ENCODE peak calls at places on chromosome 5, in nine cellular contexts. E is NCI-H774; B is activated T-cell treated with anti-CD3 and anti-CD28 coated beads for 4 hours; X is tibial artery; A is NCI-H2171; G is K562; F is central memory CD4-positive, alpha-beta T cell; D is GM23248; H is choroid plexus epithelial cell. C is an unnamed sample.

GRCh38 chr5:142685418-142686209 is at the start of gene FGF1:
- DNase-seq in F (no peak), A (no peak), H (peak), E (no peak), B (no peak), X (peak), G (no peak), D (no peak), C (peak)

GRCh38 chr5:135264451-135265445 is 134.3 kb downstream of the MACROH2A1 start:
- DNase-seq in X (no peak), A (no peak), E (no peak), D (no peak), F (no peak), G (no peak), H (peak), B (no peak), C (no peak)

GRCh38 chr5:168579987-168580508 is 880 bp upstream of the PANK3 start:
- DNase-seq in D (peak), X (no peak), F (no peak), B (no peak), H (no peak), E (no peak), G (no peak), A (peak), C (no peak)

GRCh38 chr5:126027149-126027548 is 396.1 kb upstream of the GRAMD2B start:
- DNase-seq in H (no peak), X (no peak), F (no peak), E (no peak), A (no peak), D (no peak), B (no peak), G (no peak), C (no peak)

GRCh38 chr5:132227485-132228240 is at the start of gene P4HA2:
- DNase-seq in B (no peak), E (peak), A (peak), D (peak), F (no peak), G (peak), X (peak), H (peak), C (peak)

GRCh38 chr5:137372386-137373160 is 126.6 kb downstream of the SPOCK1 start:
- DNase-seq in A (no peak), E (no peak), D (peak), F (no peak), B (no peak), X (no peak), H (no peak), G (no peak), C (peak)

GRCh38 chr5:101045689-101046088 is 142.6 kb upstream of the ST8SIA4 start:
- DNase-seq in D (peak), A (no peak), G (no peak), X (no peak), B (no peak), H (peak), E (no peak), F (peak), C (no peak)

GRCh38 chr5:160399402-160400353 is at the start of gene FAM200C:
- DNase-seq in G (peak), A (peak), X (peak), H (peak), E (peak), F (peak), D (peak), B (peak), C (peak)

GRCh38 chr5:11931638-11932037 is 27.4 kb upstream of the CTNND2 start:
- DNase-seq in E (no peak), D (no peak), A (no peak), G (no peak), X (no peak), F (no peak), B (no peak), H (no peak), C (no peak)

GRCh38 chr5:150352531-150353394 is 4.7 kb upstream of the TCOF1 start:
- DNase-seq in D (peak), A (no peak), G (no peak), H (peak), F (no peak), B (no peak), E (no peak), X (no peak), C (no peak)

GRCh38 chr5:38046093-38046492 is 206.3 kb upstream of the GDNF start:
- DNase-seq in X (no peak), H (no peak), B (no peak), D (no peak), E (no peak), G (no peak), F (no peak), A (no peak), C (no peak)

GRCh38 chr5:141514330-141515111 is 25.6 kb downstream of the PCDHGC5 start:
- DNase-seq in X (no peak), D (peak), F (no peak), G (no peak), A (peak), E (no peak), B (no peak), H (peak), C (peak)

GRCh38 chr5:101429241-101429640 is 526.2 kb upstream of the ST8SIA4 start:
- DNase-seq in X (no peak), D (peak), F (no peak), B (no peak), H (peak), G (no peak), A (no peak), E (no peak), C (peak)

GRCh38 chr5:129135633-129136032 is 41.1 kb downstream of the ISOC1 start:
- DNase-seq in F (no peak), H (no peak), B (no peak), G (peak), E (no peak), D (no peak), A (no peak), X (no peak), C (no peak)

GRCh38 chr5:110815916-110816605 is 77.3 kb downstream of the SLC25A46 start:
- DNase-seq in E (no peak), X (no peak), H (peak), A (no peak), G (no peak), D (no peak), B (no peak), F (no peak), C (peak)

GRCh38 chr5:644509-644908 is 32.4 kb downstream of the CEP72 start:
- DNase-seq in G (no peak), H (no peak), A (no peak), B (no peak), X (no peak), F (no peak), E (no peak), D (no peak), C (no peak)

GRCh38 chr5:126182901-126183695 is 240.1 kb upstream of the GRAMD2B start:
- DNase-seq in F (no peak), D (no peak), G (no peak), B (no peak), H (no peak), E (no peak), A (no peak), X (peak), C (no peak)

GRCh38 chr5:67989457-67989856 is 226.1 kb upstream of the PIK3R1 start:
- DNase-seq in E (no peak), D (peak), G (no peak), F (no peak), X (no peak), A (no peak), H (peak), B (no peak), C (no peak)

GRCh38 chr5:172680921-172681320 is 39.9 kb downstream of the NEURL1B start:
- DNase-seq in D (no peak), H (no peak), E (no peak), A (no peak), F (no peak), B (no peak), X (no peak), G (no peak), C (no peak)

GRCh38 chr5:1555011-1555807 is 31.4 kb upstream of the LPCAT1 start:
- DNase-seq in E (peak), G (no peak), X (peak), B (no peak), H (peak), A (no peak), F (no peak), D (peak), C (peak)

GRCh38 chr5:108078345-108078744 is 303.6 kb downstream of the FBXL17 start:
- DNase-seq in G (no peak), H (no peak), B (no peak), E (no peak), X (no peak), D (no peak), F (no peak), A (no peak), C (no peak)

GRCh38 chr5:54676964-54677363 is 159.4 kb downstream of the SNX18 start:
- DNase-seq in B (no peak), A (no peak), X (no peak), H (no peak), E (no peak), D (no peak), G (no peak), F (no peak), C (no peak)

GRCh38 chr5:91126448-91126847 is 256.7 kb downstream of the ARRDC3 start:
- DNase-seq in X (no peak), F (no peak), B (no peak), G (no peak), E (no peak), A (no peak), D (peak), H (peak), C (peak)